ENCODE peak calls at places on chromosome 2, in seven cellular contexts. O is IMR-90, C is neuronal stem cell, N is mesendoderm, Z is H9, F is mesenchymal stem cell, U is H1. T is an unnamed sample.

GRCh38 chr2:128379021-128380005 is 60.6 kb upstream of the HS6ST1 start:
- DNase-seq in N (peak; percentile 73), O (peak; percentile 37), Z (peak; percentile 27), C (peak; percentile 68), F (peak; percentile 73), U (no peak), T (peak; percentile 16)

GRCh38 chr2:138094031-138094430 is 129.8 kb downstream of the HNMT start:
- DNase-seq in Z (no peak), F (no peak), C (no peak), O (no peak), U (no peak), N (peak; percentile 31), T (no peak)

GRCh38 chr2:240800241-240800640 is 19.8 kb downstream of the KIF1A start:
- DNase-seq in F (no peak), U (no peak), O (peak; percentile 3), Z (no peak), C (no peak), N (no peak), T (no peak)

GRCh38 chr2:174153757-174154680 is 94.3 kb downstream of the OLA1 start:
- DNase-seq in O (peak; percentile 85), C (no peak), N (no peak), U (no peak), F (peak; percentile 81), Z (no peak), T (no peak)

GRCh38 chr2:120349125-120349921 is 3.4 kb downstream of the INHBB start:
- DNase-seq in N (no peak), F (no peak), Z (no peak), C (no peak), U (no peak), O (no peak), T (no peak)

GRCh38 chr2:189624648-189625355 is 36.5 kb upstream of the ASNSD1 start:
- DNase-seq in C (no peak), U (no peak), F (no peak), O (no peak), N (peak; percentile 14), Z (no peak), T (no peak)

GRCh38 chr2:137838255-137839092 is 125.8 kb upstream of the HNMT start:
- DNase-seq in C (peak; percentile 45), N (peak; percentile 64), F (peak; percentile 51), U (no peak), Z (no peak), O (peak; percentile 49), T (no peak)

GRCh38 chr2:54073796-54074195 is 41.6 kb upstream of the ACYP2 start:
- DNase-seq in Z (no peak), F (no peak), N (no peak), O (peak; percentile 64), C (no peak), U (no peak), T (peak; percentile 30)

GRCh38 chr2:17413031-17413430 is 105.2 kb downstream of the RAD51AP2 start:
- DNase-seq in Z (no peak), O (peak; percentile 2), C (no peak), N (no peak), U (no peak), F (no peak), T (no peak)

GRCh38 chr2:7510353-7510752 is 593.1 kb downstream of the RNF144A start:
- DNase-seq in Z (no peak), U (no peak), O (no peak), N (peak; percentile 12), F (no peak), C (no peak), T (no peak)

GRCh38 chr2:219996366-219996765 is 368.9 kb downstream of the SLC4A3 start:
- DNase-seq in U (no peak), N (no peak), F (no peak), Z (no peak), C (no peak), O (no peak), T (no peak)

GRCh38 chr2:25330273-25330672 is 11.5 kb downstream of the DNMT3A start:
- DNase-seq in F (no peak), U (no peak), Z (no peak), N (no peak), O (no peak), C (no peak), T (no peak)

GRCh38 chr2:20796374-20796791 is 26.5 kb downstream of the LDAH start:
- DNase-seq in C (no peak), O (peak; percentile 12), F (peak; percentile 6), Z (no peak), N (peak; percentile 59), U (no peak), T (peak; percentile 95)

GRCh38 chr2:144331652-144332355 is 188.1 kb downstream of the ZEB2 start:
- DNase-seq in O (no peak), U (peak; percentile 73), F (peak; percentile 79), C (peak; percentile 82), N (no peak), Z (peak; percentile 58), T (peak; percentile 79)

GRCh38 chr2:197998702-197999101 is 194.3 kb downstream of the PLCL1 start:
- DNase-seq in U (no peak), N (no peak), Z (no peak), C (no peak), O (no peak), F (no peak), T (no peak)

GRCh38 chr2:230678018-230678417 is 34.6 kb upstream of the CAB39 start:
- DNase-seq in C (no peak), N (no peak), U (no peak), Z (no peak), F (no peak), O (no peak), T (no peak)

GRCh38 chr2:55164534-55165104 is 67.5 kb downstream of the CLHC1 start:
- DNase-seq in F (no peak), C (no peak), N (no peak), Z (no peak), U (no peak), O (no peak), T (no peak)

GRCh38 chr2:207163815-207164747 is 1.7 kb downstream of the KLF7 start:
- DNase-seq in U (no peak), Z (no peak), C (no peak), F (peak; percentile 67), O (peak; percentile 48), N (peak; percentile 55), T (peak; percentile 83)

GRCh38 chr2:219836647-219837177 is 209.3 kb downstream of the SLC4A3 start:
- DNase-seq in O (peak; percentile 17), C (no peak), U (no peak), Z (no peak), F (no peak), N (no peak), T (peak; percentile 74)

GRCh38 chr2:11009866-11010265 is 98.1 kb downstream of the KCNF1 start:
- DNase-seq in O (no peak), F (no peak), U (no peak), Z (no peak), C (no peak), N (no peak), T (no peak)

GRCh38 chr2:230746213-230746612 is 33.6 kb downstream of the CAB39 start:
- DNase-seq in Z (no peak), F (no peak), C (no peak), O (no peak), U (no peak), N (no peak), T (no peak)

GRCh38 chr2:61727746-61728145 is 126.1 kb downstream of the FAM161A start:
- DNase-seq in Z (no peak), C (no peak), O (peak; percentile 22), N (no peak), U (no peak), F (no peak), T (no peak)

GRCh38 chr2:201523506-201523905 is 72.0 kb downstream of the STRADB start:
- DNase-seq in U (no peak), O (peak; percentile 32), F (no peak), Z (no peak), C (no peak), N (no peak), T (peak; percentile 31)

GRCh38 chr2:9770308-9771100 is 72.8 kb upstream of the TAF1B start:
- DNase-seq in O (peak; percentile 71), F (peak; percentile 77), N (peak; percentile 94), Z (peak; percentile 88), C (peak; percentile 63), U (peak; percentile 81), T (peak; percentile 88)

GRCh38 chr2:86042256-86043168 is 63.2 kb downstream of the POLR1A start:
- DNase-seq in C (no peak), U (no peak), O (no peak), N (no peak), F (no peak), Z (peak; percentile 10), T (no peak)

GRCh38 chr2:170660406-170660805 is 54.7 kb upstream of the SP5 start:
- DNase-seq in U (no peak), O (peak; percentile 1), N (no peak), C (no peak), F (no peak), Z (no peak), T (no peak)

GRCh38 chr2:19811186-19811585 is 90.6 kb downstream of the TTC32 start:
- DNase-seq in F (no peak), Z (no peak), C (no peak), U (peak; percentile 17), N (no peak), O (no peak), T (no peak)

GRCh38 chr2:190088917-190089316 is 26.4 kb upstream of the MSTN start:
- DNase-seq in C (peak; percentile 68), U (no peak), F (peak; percentile 76), O (peak; percentile 71), N (peak; percentile 71), Z (no peak), T (peak; percentile 53)

GRCh38 chr2:217215877-217216276 is 356.0 kb upstream of the TNP1 start:
- DNase-seq in C (no peak), U (no peak), N (no peak), Z (no peak), O (no peak), F (peak; percentile 65), T (no peak)

GRCh38 chr2:23482188-23482587 is 97.2 kb downstream of the KLHL29 start:
- DNase-seq in C (no peak), U (no peak), Z (no peak), N (no peak), F (no peak), O (no peak), T (no peak)
- H3K18ac ChIP-seq in C (peak overlapping the region; percentile 55), U (no peak overlapping the region), Z (no peak overlapping the region), N (no peak overlapping the region), F (no peak overlapping the region), O (no peak overlapping the region), T (no peak overlapping the region)

GRCh38 chr2:76808776-76809175 is 713.4 kb downstream of the LRRTM4 start:
- DNase-seq in F (peak; percentile 9), Z (no peak), U (no peak), O (no peak), N (no peak), C (no peak), T (peak; percentile 84)
- H3K18ac ChIP-seq in F (no peak overlapping the region), Z (no peak overlapping the region), U (no peak overlapping the region), O (no peak overlapping the region), N (no peak overlapping the region), C (no peak overlapping the region), T (no peak overlapping the region)

DNA sequence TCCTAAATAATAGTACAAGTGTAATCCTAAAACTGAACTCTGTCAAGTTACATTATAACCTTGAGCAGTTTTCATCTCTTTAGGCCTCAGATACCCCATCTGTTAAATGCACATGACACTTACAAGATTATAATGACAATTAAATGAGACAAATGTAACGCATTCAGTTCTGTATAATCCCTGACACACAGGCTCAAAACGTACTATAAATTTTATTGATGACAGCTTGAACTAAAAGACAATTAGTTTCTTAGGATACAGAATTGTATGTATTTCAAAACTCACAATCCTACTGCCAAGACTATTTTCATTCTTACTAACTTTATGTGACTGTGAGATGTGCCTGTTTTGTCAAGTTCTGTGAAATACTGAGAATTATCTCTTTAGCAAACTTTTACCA is 56.2 kb downstream of the GFPT1 start:
- DNase-seq in O (no peak), U (no peak), C (no peak), F (no peak), N (no peak), Z (no peak), T (no peak)
- H3K18ac ChIP-seq in O (no peak overlapping the region), U (no peak overlapping the region), C (no peak overlapping the region), F (no peak overlapping the region), N (no peak overlapping the region), Z (no peak overlapping the region), T (no peak overlapping the region)

GRCh38 chr2:94879314-94879981 is 8.2 kb downstream of the TEKT4 start:
- DNase-seq in O (no peak), Z (no peak), N (no peak), C (no peak), F (no peak), U (no peak), T (no peak)
- H3K18ac ChIP-seq in O (no peak overlapping the region), Z (no peak overlapping the region), N (no peak overlapping the region), C (no peak overlapping the region), F (no peak overlapping the region), U (no peak overlapping the region), T (no peak overlapping the region)

T was measured in trophoblast cell.